ENCODE peak calls at places on chromosomes 7 and 10, in six cellular contexts. One of them, this sample, is unnamed.

GRCh38 chr10:87842220-87842641 is 21.1 kb downstream of the KLLN start:
- DNase-seq in cardiac muscle cell: no peak
- DNase-seq in HCT116: peak; percentile 81
- DNase-seq in thoracic aorta: no peak
- DNase-seq in CD4-positive, alpha-beta memory T cell: no peak
- DNase-seq in AG04450: no peak
- DNase-seq in this sample: no peak

GRCh38 chr10:30625110-30625509 is 4.4 kb downstream of the LYZL2 start:
- DNase-seq in thoracic aorta: no peak
- DNase-seq in CD4-positive, alpha-beta memory T cell: no peak
- DNase-seq in cardiac muscle cell: no peak
- DNase-seq in AG04450: no peak
- DNase-seq in HCT116: no peak
- DNase-seq in this sample: no peak

GRCh38 chr7:42167206-42167913 is 69.6 kb downstream of the GLI3 start:
- DNase-seq in thoracic aorta: no peak
- DNase-seq in HCT116: no peak
- DNase-seq in cardiac muscle cell: no peak
- DNase-seq in CD4-positive, alpha-beta memory T cell: no peak
- DNase-seq in AG04450: no peak
- DNase-seq in this sample: no peak

GRCh38 chr10:43778571-43778970 is 129.9 kb upstream of the ZNF32 start:
- DNase-seq in HCT116: no peak
- DNase-seq in thoracic aorta: no peak
- DNase-seq in CD4-positive, alpha-beta memory T cell: no peak
- DNase-seq in AG04450: no peak
- DNase-seq in cardiac muscle cell: no peak
- DNase-seq in this sample: no peak

GRCh38 chr7:134589491-134589941 is 40.6 kb downstream of the AKR1B15 start:
- DNase-seq in AG04450: no peak
- DNase-seq in thoracic aorta: no peak
- DNase-seq in CD4-positive, alpha-beta memory T cell: no peak
- DNase-seq in HCT116: no peak
- DNase-seq in cardiac muscle cell: no peak
- DNase-seq in this sample: no peak

GRCh38 chr7:155277385-155277994 is 20.2 kb upstream of the INSIG1 start:
- DNase-seq in AG04450: no peak
- DNase-seq in CD4-positive, alpha-beta memory T cell: no peak
- DNase-seq in thoracic aorta: no peak
- DNase-seq in cardiac muscle cell: no peak
- DNase-seq in HCT116: no peak
- DNase-seq in this sample: no peak

GRCh38 chr7:53877688-53878087 is 664.5 kb upstream of the VSTM2A start:
- DNase-seq in AG04450: no peak
- DNase-seq in thoracic aorta: no peak
- DNase-seq in HCT116: no peak
- DNase-seq in cardiac muscle cell: no peak
- DNase-seq in CD4-positive, alpha-beta memory T cell: no peak
- DNase-seq in this sample: no peak

GRCh38 chr7:17887286-17887685 is 53.0 kb downstream of the SNX13 start:
- DNase-seq in CD4-positive, alpha-beta memory T cell: no peak
- DNase-seq in HCT116: no peak
- DNase-seq in cardiac muscle cell: no peak
- DNase-seq in AG04450: no peak
- DNase-seq in thoracic aorta: no peak
- DNase-seq in this sample: no peak

GRCh38 chr10:62081322-62081945 is 179.9 kb downstream of the ARID5B start:
- DNase-seq in AG04450: no peak
- DNase-seq in cardiac muscle cell: no peak
- DNase-seq in CD4-positive, alpha-beta memory T cell: no peak
- DNase-seq in HCT116: no peak
- DNase-seq in thoracic aorta: no peak
- DNase-seq in this sample: no peak

GRCh38 chr7:151987748-151988529 is 31.7 kb downstream of the GALNTL5 start:
- DNase-seq in cardiac muscle cell: peak; percentile 32
- DNase-seq in HCT116: no peak
- DNase-seq in AG04450: no peak
- DNase-seq in thoracic aorta: no peak
- DNase-seq in CD4-positive, alpha-beta memory T cell: no peak
- DNase-seq in this sample: no peak

GRCh38 chr7:34075976-34076375 is 170.6 kb downstream of the BMPER start:
- DNase-seq in AG04450: no peak
- DNase-seq in CD4-positive, alpha-beta memory T cell: no peak
- DNase-seq in HCT116: no peak
- DNase-seq in cardiac muscle cell: no peak
- DNase-seq in thoracic aorta: no peak
- DNase-seq in this sample: no peak

GRCh38 chr7:116951366-116952292 is 1.7 kb upstream of the ST7 start:
- DNase-seq in HCT116: peak; percentile 48
- DNase-seq in thoracic aorta: no peak
- DNase-seq in AG04450: no peak
- DNase-seq in CD4-positive, alpha-beta memory T cell: no peak
- DNase-seq in cardiac muscle cell: no peak
- DNase-seq in this sample: no peak
- H3K27ac ChIP-seq in HCT116: peak overlapping the region; percentile 86
- H3K27ac ChIP-seq in thoracic aorta: peak overlapping the region; percentile 100
- H3K27ac ChIP-seq in AG04450: no peak overlapping the region
- H3K27ac ChIP-seq in CD4-positive, alpha-beta memory T cell: no peak overlapping the region
- H3K27ac ChIP-seq in cardiac muscle cell: peak overlapping the region; percentile 100
- H3K27ac ChIP-seq in this sample: no peak overlapping the region

DNA sequence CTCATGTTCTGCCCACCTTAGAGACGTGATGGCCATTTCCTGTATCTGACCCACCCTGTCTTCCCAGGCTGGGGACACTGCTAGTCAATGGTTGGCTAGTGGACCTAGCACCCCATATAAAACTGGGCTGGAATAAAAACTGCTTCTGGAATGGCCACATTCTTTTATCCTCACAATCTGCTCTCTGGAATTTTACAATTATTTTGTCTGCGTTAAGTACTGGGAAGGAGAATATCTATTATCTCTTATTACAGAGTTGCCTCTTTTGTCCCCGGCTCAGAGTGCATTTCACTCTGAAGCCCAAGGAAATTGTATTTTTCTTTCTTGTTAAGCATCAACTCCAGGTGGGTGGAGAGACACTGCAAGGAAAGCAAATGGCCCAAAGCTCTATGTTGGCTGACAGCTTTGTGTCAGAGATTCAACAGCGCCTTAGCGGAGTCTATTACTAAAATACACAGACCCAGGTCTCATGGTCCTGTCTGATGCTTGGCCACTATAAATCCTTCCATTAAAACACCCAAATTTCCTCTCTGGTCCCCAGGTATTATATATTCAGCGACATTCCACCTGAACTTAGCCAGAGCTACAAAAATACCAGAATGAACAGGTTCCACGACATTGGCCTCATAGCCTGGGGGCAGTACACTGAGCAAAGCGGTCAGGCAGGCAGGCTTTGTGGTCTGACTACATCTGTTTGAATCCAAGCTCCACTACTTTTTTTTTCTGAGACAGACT is 121.7 kb downstream of the PRPF18 start:
- DNase-seq in thoracic aorta: no peak
- DNase-seq in cardiac muscle cell: no peak
- DNase-seq in CD4-positive, alpha-beta memory T cell: no peak
- DNase-seq in HCT116: no peak
- DNase-seq in AG04450: no peak
- DNase-seq in this sample: no peak
- H3K27ac ChIP-seq in thoracic aorta: no peak overlapping the region
- H3K27ac ChIP-seq in cardiac muscle cell: no peak overlapping the region
- H3K27ac ChIP-seq in CD4-positive, alpha-beta memory T cell: no peak overlapping the region
- H3K27ac ChIP-seq in HCT116: no peak overlapping the region
- H3K27ac ChIP-seq in AG04450: peak overlapping the region; percentile 75
- H3K27ac ChIP-seq in this sample: no peak overlapping the region

GRCh38 chr7:157359581-157359980 is 22.8 kb downstream of the DNAJB6 start:
- DNase-seq in AG04450: no peak
- DNase-seq in cardiac muscle cell: peak; percentile 29
- DNase-seq in HCT116: no peak
- DNase-seq in thoracic aorta: no peak
- DNase-seq in CD4-positive, alpha-beta memory T cell: no peak
- DNase-seq in this sample: no peak
- H3K27ac ChIP-seq in AG04450: no peak overlapping the region
- H3K27ac ChIP-seq in cardiac muscle cell: peak overlapping the region; percentile 73
- H3K27ac ChIP-seq in HCT116: no peak overlapping the region
- H3K27ac ChIP-seq in thoracic aorta: no peak overlapping the region
- H3K27ac ChIP-seq in CD4-positive, alpha-beta memory T cell: no peak overlapping the region
- H3K27ac ChIP-seq in this sample: no peak overlapping the region

GRCh38 chr7:158570449-158571170 is 17.0 kb downstream of the PTPRN2 start:
- DNase-seq in AG04450: no peak
- DNase-seq in HCT116: no peak
- DNase-seq in thoracic aorta: no peak
- DNase-seq in cardiac muscle cell: no peak
- DNase-seq in CD4-positive, alpha-beta memory T cell: no peak
- DNase-seq in this sample: no peak
- H3K27ac ChIP-seq in AG04450: no peak overlapping the region
- H3K27ac ChIP-seq in HCT116: no peak overlapping the region
- H3K27ac ChIP-seq in thoracic aorta: no peak overlapping the region
- H3K27ac ChIP-seq in cardiac muscle cell: no peak overlapping the region
- H3K27ac ChIP-seq in CD4-positive, alpha-beta memory T cell: no peak overlapping the region
- H3K27ac ChIP-seq in this sample: no peak overlapping the region

GRCh38 chr10:63133787-63134557 is 844 bp downstream of the NRBF2 start:
- DNase-seq in cardiac muscle cell: no peak
- DNase-seq in HCT116: no peak
- DNase-seq in AG04450: no peak
- DNase-seq in CD4-positive, alpha-beta memory T cell: no peak
- DNase-seq in thoracic aorta: no peak
- DNase-seq in this sample: no peak

GRCh38 chr10:63129888-63130287 is 3.2 kb upstream of the NRBF2 start:
- DNase-seq in CD4-positive, alpha-beta memory T cell: no peak
- DNase-seq in AG04450: no peak
- DNase-seq in thoracic aorta: no peak
- DNase-seq in cardiac muscle cell: no peak
- DNase-seq in HCT116: no peak
- DNase-seq in this sample: no peak

GRCh38 chr10:63137306-63137705 is 4.2 kb downstream of the NRBF2 start:
- DNase-seq in thoracic aorta: no peak
- DNase-seq in AG04450: no peak
- DNase-seq in HCT116: no peak
- DNase-seq in CD4-positive, alpha-beta memory T cell: no peak
- DNase-seq in cardiac muscle cell: no peak
- DNase-seq in this sample: no peak

GRCh38 chr10:63132651-63133055 is 475 bp upstream of the NRBF2 start:
- DNase-seq in CD4-positive, alpha-beta memory T cell: no peak
- DNase-seq in AG04450: no peak
- DNase-seq in cardiac muscle cell: no peak
- DNase-seq in HCT116: no peak
- DNase-seq in thoracic aorta: no peak
- DNase-seq in this sample: no peak

GRCh38 chr10:63133056-63133786 is at the start of gene NRBF2:
- DNase-seq in thoracic aorta: peak; percentile 96
- DNase-seq in AG04450: peak; percentile 94
- DNase-seq in CD4-positive, alpha-beta memory T cell: peak; percentile 98
- DNase-seq in HCT116: peak; percentile 98
- DNase-seq in cardiac muscle cell: peak; percentile 98
- DNase-seq in this sample: peak; percentile 86
- H3K27ac ChIP-seq in thoracic aorta: peak within 1 kb of the TSS; percentile 86
- H3K27ac ChIP-seq in AG04450: peak within 1 kb of the TSS; percentile 94
- H3K27ac ChIP-seq in CD4-positive, alpha-beta memory T cell: peak within 1 kb of the TSS; percentile 96
- H3K27ac ChIP-seq in HCT116: peak within 1 kb of the TSS; percentile 62
- H3K27ac ChIP-seq in cardiac muscle cell: peak within 1 kb of the TSS; percentile 90
- H3K27ac ChIP-seq in this sample: peak within 1 kb of the TSS; percentile 86

GRCh38 chr7:43905209-43905946 is 1.0 kb downstream of the URGCP start:
- DNase-seq in cardiac muscle cell: no peak
- DNase-seq in HCT116: peak; percentile 13
- DNase-seq in CD4-positive, alpha-beta memory T cell: no peak
- DNase-seq in thoracic aorta: no peak
- DNase-seq in AG04450: no peak
- DNase-seq in this sample: no peak
- H3K27ac ChIP-seq in cardiac muscle cell: peak overlapping the region; percentile 79
- H3K27ac ChIP-seq in HCT116: peak overlapping the region; percentile 76
- H3K27ac ChIP-seq in CD4-positive, alpha-beta memory T cell: peak overlapping the region; percentile 46
- H3K27ac ChIP-seq in thoracic aorta: peak overlapping the region; percentile 75
- H3K27ac ChIP-seq in AG04450: peak overlapping the region; percentile 39
- H3K27ac ChIP-seq in this sample: peak overlapping the region; percentile 74

GRCh38 chr7:95397381-95397780 is 1.2 kb upstream of the PON3 start:
- DNase-seq in CD4-positive, alpha-beta memory T cell: no peak
- DNase-seq in thoracic aorta: no peak
- DNase-seq in AG04450: no peak
- DNase-seq in HCT116: no peak
- DNase-seq in cardiac muscle cell: no peak
- DNase-seq in this sample: no peak

GRCh38 chr7:95398155-95398940 is 2.2 kb upstream of the PON3 start:
- DNase-seq in thoracic aorta: no peak
- DNase-seq in AG04450: no peak
- DNase-seq in CD4-positive, alpha-beta memory T cell: no peak
- DNase-seq in cardiac muscle cell: no peak
- DNase-seq in HCT116: no peak
- DNase-seq in this sample: no peak

GRCh38 chr7:95395755-95396135 is 430 bp downstream of the PON3 start:
- DNase-seq in CD4-positive, alpha-beta memory T cell: no peak
- DNase-seq in HCT116: no peak
- DNase-seq in thoracic aorta: no peak
- DNase-seq in AG04450: no peak
- DNase-seq in cardiac muscle cell: no peak
- DNase-seq in this sample: no peak

GRCh38 chr7:95394370-95394769 is 1.8 kb downstream of the PON3 start:
- DNase-seq in cardiac muscle cell: no peak
- DNase-seq in CD4-positive, alpha-beta memory T cell: no peak
- DNase-seq in AG04450: no peak
- DNase-seq in HCT116: no peak
- DNase-seq in thoracic aorta: no peak
- DNase-seq in this sample: no peak

GRCh38 chr7:95396136-95397032 is at the start of gene PON3:
- DNase-seq in cardiac muscle cell: no peak
- DNase-seq in AG04450: no peak
- DNase-seq in thoracic aorta: no peak
- DNase-seq in CD4-positive, alpha-beta memory T cell: peak; percentile 12
- DNase-seq in HCT116: peak; percentile 22
- DNase-seq in this sample: no peak
- H3K27ac ChIP-seq in cardiac muscle cell: no peak within 1 kb of the TSS
- H3K27ac ChIP-seq in AG04450: no peak within 1 kb of the TSS
- H3K27ac ChIP-seq in thoracic aorta: no peak within 1 kb of the TSS
- H3K27ac ChIP-seq in CD4-positive, alpha-beta memory T cell: no peak within 1 kb of the TSS
- H3K27ac ChIP-seq in HCT116: peak within 1 kb of the TSS; percentile 31
- H3K27ac ChIP-seq in this sample: no peak within 1 kb of the TSS

This sample was measured in substantia nigra.